ENCODE peak calls at places on chromosomes 5 and 9, in seven cellular contexts. Q is tibial nerve, X is H1, A is sigmoid colon, C is stomach, H is GM12878, K is ovary. V is an unnamed sample. For H3K4me1 and H3K36me3, the result is how much of the 10 kb centered on the place peaks cover.

GRCh38 chr5:67193479-67193878 is 3.1 kb downstream of the CD180 start:
- DNase-seq in K (no peak), C (no peak), Q (no peak), X (no peak), H (no peak), A (no peak), V (no peak)

GRCh38 chr5:68267044-68267443 is 51.5 kb downstream of the PIK3R1 start:
- DNase-seq in A (no peak), K (no peak), Q (no peak), C (no peak), X (no peak), H (no peak), V (no peak)

GRCh38 chr9:135221951-135222631 is 134.6 kb downstream of the OLFM1 start:
- DNase-seq in A (peak), Q (no peak), C (no peak), H (no peak), X (no peak), K (no peak), V (no peak)

GRCh38 chr5:132466453-132467291 is 23.9 kb downstream of the IRF1 start:
- DNase-seq in X (no peak), H (peak), K (no peak), C (peak), Q (no peak), A (peak), V (peak)

GRCh38 chr5:163506726-163507125 is 1.3 kb downstream of the MAT2B start:
- DNase-seq in C (no peak), K (no peak), A (no peak), Q (no peak), H (no peak), X (no peak), V (no peak)

GRCh38 chr9:105444130-105444529 is 3.7 kb upstream of the FSD1L start:
- DNase-seq in X (no peak), A (no peak), K (no peak), H (no peak), C (no peak), Q (no peak), V (no peak)

GRCh38 chr9:115133649-115134048 is 15.7 kb upstream of the TNC start:
- DNase-seq in Q (no peak), A (no peak), X (no peak), C (no peak), H (no peak), K (no peak), V (no peak)

GRCh38 chr9:125863920-125864319 is 116.7 kb downstream of the PBX3 start:
- DNase-seq in X (no peak), Q (no peak), K (no peak), A (no peak), C (no peak), H (no peak), V (no peak)

GRCh38 chr9:104740596-104740995 is 6.9 kb upstream of the NIPSNAP3A start:
- DNase-seq in K (no peak), H (no peak), Q (no peak), X (no peak), A (no peak), C (no peak), V (no peak)

GRCh38 chr5:79069488-79070001 is at the start of the genes BHMT2 and DMGDH:
- DNase-seq in Q (no peak), X (no peak), C (no peak), H (no peak), K (peak), A (peak), V (no peak)

GRCh38 chr9:14747116-14747515 is 24.6 kb upstream of the CER1 start:
- DNase-seq in H (no peak), A (no peak), X (no peak), Q (no peak), C (no peak), K (no peak), V (no peak)

GRCh38 chr5:164052536-164053090 is 547.2 kb downstream of the MAT2B start:
- DNase-seq in X (no peak), K (no peak), H (no peak), A (no peak), Q (no peak), C (no peak), V (no peak)

GRCh38 chr5:90878549-90879196 is 320.1 kb downstream of the ADGRV1 start:
- DNase-seq in H (no peak), A (no peak), C (no peak), X (no peak), K (no peak), Q (peak), V (no peak)
- H3K4me1 ChIP-seq in H (under half), A (under half), C (under half), X (under half), K (under half), Q (under half), V (under half)

GRCh38 chr9:108351571-108351970 is 504.2 kb downstream of the ACTL7B start:
- DNase-seq in A (no peak), H (no peak), K (no peak), Q (no peak), C (no peak), X (no peak), V (no peak)

GRCh38 chr9:108360304-108360703 is 495.5 kb downstream of the ACTL7B start:
- DNase-seq in H (no peak), X (no peak), K (no peak), A (no peak), Q (no peak), C (no peak), V (no peak)

GRCh38 chr9:108356806-108357205 is 499.0 kb downstream of the ACTL7B start:
- DNase-seq in A (no peak), X (no peak), H (no peak), K (no peak), Q (no peak), C (no peak), V (no peak)
- TF ChIP-seq EP300 in A (no peak), X (no peak), H (no peak), K (no peak), Q (no peak), C (no peak), V (no peak)

GRCh38 chr9:33318225-33318624 is 27.9 kb downstream of the NFX1 start:
- DNase-seq in A (no peak), C (no peak), H (no peak), K (no peak), X (no peak), Q (no peak), V (no peak)

GRCh38 chr9:33320568-33321261 is 30.4 kb downstream of the NFX1 start:
- DNase-seq in A (no peak), H (no peak), C (no peak), X (no peak), Q (peak), K (no peak), V (no peak)

GRCh38 chr9:33315371-33315770 is 25.1 kb downstream of the NFX1 start:
- DNase-seq in A (no peak), Q (no peak), X (no peak), H (no peak), K (no peak), C (no peak), V (no peak)

GRCh38 chr9:33318781-33319180 is 28.5 kb downstream of the NFX1 start:
- DNase-seq in X (no peak), H (no peak), K (no peak), A (no peak), C (no peak), Q (no peak), V (no peak)

GRCh38 chr9:33320230-33320567 is 29.9 kb downstream of the NFX1 start:
- DNase-seq in X (no peak), K (no peak), H (no peak), Q (no peak), A (no peak), C (no peak), V (no peak)
- H3K36me3 ChIP-seq in X (under half), K (under half), H (under half), Q (half or more), A (under half), C (half or more), V (half or more)

GRCh38 chr9:113613815-113614413 is 150.4 kb downstream of the RGS3 start:
- DNase-seq in C (no peak), K (no peak), Q (no peak), A (no peak), X (no peak), H (no peak), V (peak)
- H3K4me1 ChIP-seq in C (half or more), K (under half), Q (under half), A (under half), X (under half), H (under half), V (under half)

DNA sequence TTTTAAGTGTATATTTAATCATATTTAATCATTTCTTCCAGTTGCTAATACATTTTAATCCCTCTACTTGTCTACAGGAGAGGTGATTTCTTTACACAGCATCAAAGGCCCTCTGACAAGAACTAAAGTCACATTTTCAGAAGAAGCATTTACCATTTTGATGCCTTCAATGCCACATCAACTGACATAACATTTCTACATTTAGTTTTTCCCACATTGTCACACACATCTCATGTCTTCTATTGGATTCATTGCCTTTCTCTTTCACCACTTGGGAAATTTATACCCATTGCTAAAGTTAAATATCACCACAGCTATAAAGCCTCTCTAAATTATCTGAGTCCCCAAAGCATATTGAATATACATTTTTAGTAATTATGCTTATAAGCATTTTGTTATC is 1907.5 kb upstream of the CDH9 start:
- DNase-seq in H (no peak), X (no peak), A (no peak), Q (no peak), K (no peak), C (no peak), V (no peak)
- TF ChIP-seq EP300 in H (no peak), X (no peak), A (no peak), Q (no peak), K (no peak), C (no peak), V (no peak)

GRCh38 chr9:21811914-21812313 is 9.5 kb downstream of the MTAP start:
- DNase-seq in A (no peak), Q (no peak), K (no peak), H (no peak), X (no peak), C (no peak), V (no peak)

GRCh38 chr9:21813575-21814473 is 11.4 kb downstream of the MTAP start:
- DNase-seq in K (peak), C (peak), X (no peak), Q (peak), H (no peak), A (peak), V (no peak)

GRCh38 chr9:21810881-21811280 is 8.4 kb downstream of the MTAP start:
- DNase-seq in Q (no peak), H (no peak), C (no peak), X (no peak), A (no peak), K (no peak), V (no peak)

GRCh38 chr9:21812415-21812814 is 10.0 kb downstream of the MTAP start:
- DNase-seq in X (no peak), Q (no peak), C (no peak), H (no peak), A (no peak), K (no peak), V (no peak)

GRCh38 chr9:21812945-21813568 is 10.6 kb downstream of the MTAP start:
- DNase-seq in A (peak), H (no peak), C (peak), Q (peak), X (no peak), K (peak), V (no peak)
- H3K36me3 ChIP-seq in A (under half), H (under half), C (under half), Q (half or more), X (half or more), K (under half), V (under half)